ENCODE peak calls at places on chromosomes 13 and 19, in six cellular contexts. I is pancreas, G is ascending aorta, W is Panc1, F is A673, L is brain microvascular endothelial cell. A is an unnamed sample.

GRCh38 chr19:8654591-8655339 is 24.3 kb downstream of the NFILZ start:
- DNase-seq in I (peak; percentile 12), G (no peak), W (peak; percentile 33), F (peak; percentile 72), L (no peak), A (no peak)

GRCh38 chr19:15702590-15702930 is 25.3 kb upstream of the OR10H2 start:
- DNase-seq in I (peak; percentile 41), G (peak; percentile 78), W (no peak), F (peak; percentile 85), L (no peak), A (no peak)

GRCh38 chr19:49954933-49955332 is 6.0 kb downstream of the SIGLEC11 start:
- DNase-seq in I (peak; percentile 74), G (no peak), W (no peak), F (no peak), L (no peak), A (no peak)

GRCh38 chr19:48815870-48816501 is 5.2 kb upstream of the BCAT2 start:
- DNase-seq in I (peak; percentile 80), G (no peak), W (no peak), F (no peak), L (no peak), A (no peak)

GRCh38 chr13:71017607-71018006 is 849.4 kb downstream of the DACH1 start:
- DNase-seq in I (no peak), G (no peak), W (no peak), F (no peak), L (no peak), A (no peak)

GRCh38 chr19:3420244-3420755 is 53.9 kb downstream of the NFIC start:
- DNase-seq in I (no peak), G (no peak), W (no peak), F (no peak), L (no peak), A (no peak)

GRCh38 chr19:2602391-2603181 is 99.9 kb downstream of the GNG7 start:
- DNase-seq in I (peak; percentile 86), G (peak; percentile 96), W (no peak), F (peak; percentile 81), L (peak; percentile 73), A (peak; percentile 42)

GRCh38 chr13:94243551-94243950 is 235.9 kb downstream of the DCT start:
- DNase-seq in I (no peak), G (no peak), W (no peak), F (no peak), L (no peak), A (no peak)

GRCh38 chr19:4391701-4392543 is 8.4 kb downstream of the SH3GL1 start:
- DNase-seq in I (no peak), G (peak; percentile 73), W (no peak), F (no peak), L (no peak), A (no peak)

GRCh38 chr13:30615851-30616311 is 1.8 kb upstream of the USPL1 start:
- DNase-seq in I (no peak), G (no peak), W (no peak), F (peak; percentile 65), L (no peak), A (no peak)

GRCh38 chr19:43561144-43561970 is 14.0 kb downstream of the XRCC1 start:
- DNase-seq in I (no peak), G (no peak), W (no peak), F (no peak), L (no peak), A (no peak)

GRCh38 chr13:97223711-97224461 is 1.8 kb downstream of the MBNL2 start:
- DNase-seq in I (peak; percentile 66), G (peak; percentile 87), W (no peak), F (peak; percentile 74), L (peak; percentile 91), A (peak; percentile 79)

GRCh38 chr13:35598790-35599369 is 122.4 kb upstream of the MAB21L1 start:
- DNase-seq in I (no peak), G (no peak), W (no peak), F (no peak), L (no peak), A (no peak)

GRCh38 chr13:33415822-33416221 is 130.3 kb upstream of the STARD13 start:
- DNase-seq in I (no peak), G (no peak), W (no peak), F (no peak), L (no peak), A (no peak)

GRCh38 chr19:2552859-2553258 is 76.9 kb downstream of the GADD45B start:
- DNase-seq in I (no peak), G (no peak), W (no peak), F (peak; percentile 91), L (no peak), A (no peak)

GRCh38 chr13:95327190-95327589 is 25.9 kb upstream of the ABCC4 start:
- DNase-seq in I (no peak), G (no peak), W (no peak), F (no peak), L (no peak), A (no peak)

GRCh38 chr13:86741762-86742285 is 929.3 kb upstream of the SLITRK5 start:
- DNase-seq in I (no peak), G (no peak), W (no peak), F (peak; percentile 18), L (no peak), A (no peak)

GRCh38 chr13:78830508-78830907 is 171.6 kb upstream of the OBI1 start:
- DNase-seq in I (no peak), G (no peak), W (no peak), F (no peak), L (no peak), A (no peak)

GRCh38 chr19:17006579-17006978 is 20.0 kb downstream of the CPAMD8 start:
- DNase-seq in I (no peak), G (no peak), W (no peak), F (no peak), L (no peak), A (no peak)

GRCh38 chr19:33673996-33674395 is 52.2 kb downstream of the CHST8 start:
- DNase-seq in I (no peak), G (no peak), W (no peak), F (no peak), L (no peak), A (no peak)

GRCh38 chr13:112985803-112986408 is 16.9 kb downstream of the MCF2L start:
- DNase-seq in I (no peak), G (no peak), W (no peak), F (no peak), L (no peak), A (no peak)

GRCh38 chr13:39108746-39109145 is 70.5 kb downstream of the NHLRC3 start:
- DNase-seq in I (no peak), G (no peak), W (no peak), F (no peak), L (no peak), A (no peak)

GRCh38 chr19:31633014-31633413 is 283.8 kb upstream of the TSHZ3 start:
- DNase-seq in I (no peak), G (no peak), W (no peak), F (no peak), L (no peak), A (no peak)

GRCh38 chr19:23075031-23075733 is 41.6 kb upstream of the ZNF730 start:
- DNase-seq in I (peak; percentile 29), G (peak; percentile 70), W (no peak), F (peak; percentile 78), L (peak; percentile 60), A (peak; percentile 43)

GRCh38 chr13:99969934-99970760 is 1.4 kb downstream of the ZIC5 start:
- DNase-seq in I (no peak), G (no peak), W (no peak), F (peak; percentile 93), L (no peak), A (no peak)

GRCh38 chr13:20943519-20944012 is 41.0 kb upstream of the XPO4 start:
- DNase-seq in I (peak; percentile 74), G (peak; percentile 95), W (peak; percentile 60), F (peak; percentile 94), L (peak; percentile 95), A (peak; percentile 89)

GRCh38 chr13:20942938-20943518 is 40.5 kb upstream of the XPO4 start:
- DNase-seq in I (no peak), G (no peak), W (no peak), F (no peak), L (no peak), A (no peak)

GRCh38 chr13:20940083-20940482 is 37.5 kb upstream of the XPO4 start:
- DNase-seq in I (no peak), G (no peak), W (no peak), F (no peak), L (no peak), A (no peak)

DNA sequence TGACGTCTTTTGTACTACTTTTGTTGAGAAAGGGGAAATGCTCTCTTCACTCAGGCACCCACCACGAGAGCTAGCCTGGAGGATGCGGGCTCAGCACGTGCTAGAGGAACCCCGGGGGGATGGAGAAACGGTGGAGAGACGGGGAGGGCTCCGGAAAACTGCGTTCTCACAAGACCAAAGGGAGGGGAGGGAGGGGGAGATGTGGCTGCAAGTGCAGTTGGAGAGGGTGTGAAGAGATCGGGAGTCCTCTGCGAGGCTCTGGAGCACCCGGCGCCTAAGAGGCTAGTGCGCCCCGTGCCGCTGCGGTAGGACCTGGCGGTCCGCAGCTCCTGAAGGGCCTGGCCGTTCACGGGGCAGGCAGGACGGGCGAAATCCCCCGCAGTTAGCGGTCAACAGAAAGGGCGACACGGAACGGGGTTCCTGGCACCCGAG is 43.4 kb upstream of the XPO4 start:
- DNase-seq in I (no peak), G (peak; percentile 70), W (no peak), F (no peak), L (no peak), A (no peak)
- H3K4me3 ChIP-seq in I (no peak overlapping the region), G (peak overlapping the region; percentile 24), W (no peak overlapping the region), F (no peak overlapping the region), L (peak overlapping the region; percentile 32), A (peak overlapping the region; percentile 3)

GRCh38 chr13:58960909-58961308 is 1202.8 kb downstream of the DIAPH3 start:
- DNase-seq in I (no peak), G (no peak), W (no peak), F (peak; percentile 30), L (no peak), A (no peak)
- TF ChIP-seq CTCF in I (no peak), G (no peak), W (no peak), F (peak; percentile 55), L (no peak), A (peak; percentile 29)

DNA sequence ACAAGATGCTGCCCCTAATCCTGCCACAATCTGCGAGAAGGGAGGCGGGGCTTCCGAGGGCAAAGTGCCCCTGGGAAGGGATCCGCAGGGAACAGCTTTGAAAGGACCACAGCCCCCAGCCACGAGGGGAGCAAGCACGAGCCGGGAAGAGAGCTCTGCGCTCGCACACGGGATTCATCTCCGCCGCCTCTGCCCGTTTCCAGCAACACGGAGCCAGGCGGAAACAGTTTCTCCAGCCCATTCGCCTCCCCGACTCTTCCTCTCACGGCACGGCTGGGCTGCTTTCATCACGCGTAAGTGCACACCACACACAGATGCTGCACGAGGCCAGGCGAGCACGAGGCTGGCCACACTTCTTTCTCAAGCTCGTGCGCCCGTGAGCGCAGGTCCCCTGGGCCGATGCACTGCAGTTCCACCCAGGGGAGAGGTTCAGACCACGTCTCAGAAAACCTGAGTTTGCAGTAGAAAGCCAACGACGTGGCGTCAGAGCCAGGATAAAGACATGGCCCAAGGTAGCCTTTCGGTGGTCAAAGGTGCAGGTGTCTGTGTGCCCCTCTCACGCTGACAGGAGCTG is 33.6 kb downstream of the NAXD start:
- DNase-seq in I (no peak), G (peak; percentile 56), W (no peak), F (no peak), L (no peak), A (no peak)
- H3K36me3 ChIP-seq in I (no peaks in the 10 kb centered on the region), G (peaks cover 35% of the 10 kb centered on the region), W (no peaks in the 10 kb centered on the region), F (peaks cover 6% of the 10 kb centered on the region), L (peaks cover 2% of the 10 kb centered on the region), A (no peaks in the 10 kb centered on the region)

DNA sequence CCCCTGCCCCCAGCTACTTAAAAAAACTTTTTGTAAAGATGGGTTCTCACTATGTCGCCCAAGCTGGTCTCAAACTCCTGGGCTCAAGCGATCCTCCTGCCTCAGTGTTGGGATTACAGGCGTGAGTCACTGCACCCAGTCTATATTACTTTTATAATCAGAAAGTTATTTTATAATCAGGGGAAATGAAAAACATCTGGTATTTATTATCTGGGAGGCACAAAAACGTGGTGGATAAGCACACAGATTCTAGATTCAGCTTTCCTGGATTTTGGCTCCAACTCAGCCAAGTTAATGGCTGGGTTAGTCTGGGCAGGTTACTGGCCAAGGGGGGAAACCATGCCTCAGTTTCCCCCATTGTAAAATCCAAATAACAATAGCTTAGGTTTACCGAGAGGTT is 24.7 kb downstream of the KEAP1 start:
- DNase-seq in I (no peak), G (no peak), W (no peak), F (peak; percentile 59), L (no peak), A (no peak)
- H3K4me3 ChIP-seq in I (peak overlapping the region; percentile 30), G (peak overlapping the region; percentile 33), W (peak overlapping the region; percentile 13), F (no peak overlapping the region), L (no peak overlapping the region), A (no peak overlapping the region)

A was measured in kidney epithelial cell.